ENCODE peak calls at places on chromosomes 6 and 20, in eight cellular contexts. One of them, this sample, is unnamed.

GRCh38 chr6:118100763-118101162 is 193.7 kb downstream of the SLC35F1 start:
- DNase-seq in GM12892: no peak
- DNase-seq in A172: no peak
- DNase-seq in stimulated activated CD4-positive, alpha-beta T cell treated with anti-CD3 and anti-CD28 coated beads, Interleukin-2, amount 100 ng/mL, for 24 hours: no peak
- DNase-seq in testis: no peak
- DNase-seq in NCI-H2081: no peak
- DNase-seq in heart left ventricle: no peak
- DNase-seq in EH: peak
- DNase-seq in this sample: no peak

GRCh38 chr6:166307981-166308768 is at the start of gene PRR18:
- DNase-seq in testis: no peak
- DNase-seq in GM12892: no peak
- DNase-seq in stimulated activated CD4-positive, alpha-beta T cell treated with anti-CD3 and anti-CD28 coated beads, Interleukin-2, amount 100 ng/mL, for 24 hours: peak
- DNase-seq in heart left ventricle: no peak
- DNase-seq in NCI-H2081: no peak
- DNase-seq in A172: no peak
- DNase-seq in EH: no peak
- DNase-seq in this sample: peak

GRCh38 chr20:53838311-53838873 is 232.0 kb downstream of the BCAS1 start:
- DNase-seq in testis: no peak
- DNase-seq in stimulated activated CD4-positive, alpha-beta T cell treated with anti-CD3 and anti-CD28 coated beads, Interleukin-2, amount 100 ng/mL, for 24 hours: no peak
- DNase-seq in NCI-H2081: no peak
- DNase-seq in heart left ventricle: no peak
- DNase-seq in EH: no peak
- DNase-seq in GM12892: no peak
- DNase-seq in A172: no peak
- DNase-seq in this sample: no peak

GRCh38 chr6:44226368-44227137 is 3.2 kb downstream of the SLC29A1 start:
- DNase-seq in stimulated activated CD4-positive, alpha-beta T cell treated with anti-CD3 and anti-CD28 coated beads, Interleukin-2, amount 100 ng/mL, for 24 hours: no peak
- DNase-seq in heart left ventricle: peak
- DNase-seq in NCI-H2081: no peak
- DNase-seq in GM12892: no peak
- DNase-seq in testis: peak
- DNase-seq in A172: no peak
- DNase-seq in EH: no peak
- DNase-seq in this sample: no peak

GRCh38 chr6:150263765-150264415 is 104.9 kb upstream of the IYD start:
- DNase-seq in stimulated activated CD4-positive, alpha-beta T cell treated with anti-CD3 and anti-CD28 coated beads, Interleukin-2, amount 100 ng/mL, for 24 hours: peak
- DNase-seq in A172: no peak
- DNase-seq in GM12892: no peak
- DNase-seq in NCI-H2081: no peak
- DNase-seq in heart left ventricle: no peak
- DNase-seq in EH: no peak
- DNase-seq in testis: no peak
- DNase-seq in this sample: no peak

GRCh38 chr20:37095108-37095608 is 639 bp downstream of the RBL1 start:
- DNase-seq in GM12892: peak
- DNase-seq in A172: peak
- DNase-seq in testis: no peak
- DNase-seq in EH: peak
- DNase-seq in NCI-H2081: peak
- DNase-seq in stimulated activated CD4-positive, alpha-beta T cell treated with anti-CD3 and anti-CD28 coated beads, Interleukin-2, amount 100 ng/mL, for 24 hours: peak
- DNase-seq in heart left ventricle: no peak
- DNase-seq in this sample: peak

GRCh38 chr20:42018979-42019378 is 400.8 kb upstream of the CHD6 start:
- DNase-seq in GM12892: no peak
- DNase-seq in testis: peak
- DNase-seq in A172: no peak
- DNase-seq in NCI-H2081: no peak
- DNase-seq in stimulated activated CD4-positive, alpha-beta T cell treated with anti-CD3 and anti-CD28 coated beads, Interleukin-2, amount 100 ng/mL, for 24 hours: no peak
- DNase-seq in heart left ventricle: no peak
- DNase-seq in EH: no peak
- DNase-seq in this sample: peak

GRCh38 chr20:45874576-45874975 is 6.5 kb upstream of the ZSWIM1 start:
- DNase-seq in EH: no peak
- DNase-seq in NCI-H2081: no peak
- DNase-seq in GM12892: no peak
- DNase-seq in testis: no peak
- DNase-seq in heart left ventricle: no peak
- DNase-seq in stimulated activated CD4-positive, alpha-beta T cell treated with anti-CD3 and anti-CD28 coated beads, Interleukin-2, amount 100 ng/mL, for 24 hours: no peak
- DNase-seq in A172: no peak
- DNase-seq in this sample: no peak

GRCh38 chr20:3318226-3318884 is 79.4 kb upstream of the SLC4A11 start:
- DNase-seq in stimulated activated CD4-positive, alpha-beta T cell treated with anti-CD3 and anti-CD28 coated beads, Interleukin-2, amount 100 ng/mL, for 24 hours: no peak
- DNase-seq in NCI-H2081: no peak
- DNase-seq in EH: peak
- DNase-seq in A172: no peak
- DNase-seq in testis: no peak
- DNase-seq in GM12892: no peak
- DNase-seq in heart left ventricle: no peak
- DNase-seq in this sample: no peak

GRCh38 chr6:165389534-165389933 is 80.1 kb upstream of the C6orf118 start:
- DNase-seq in GM12892: no peak
- DNase-seq in stimulated activated CD4-positive, alpha-beta T cell treated with anti-CD3 and anti-CD28 coated beads, Interleukin-2, amount 100 ng/mL, for 24 hours: no peak
- DNase-seq in testis: no peak
- DNase-seq in heart left ventricle: no peak
- DNase-seq in EH: no peak
- DNase-seq in A172: no peak
- DNase-seq in NCI-H2081: no peak
- DNase-seq in this sample: no peak

GRCh38 chr6:155832596-155832995 is 377.0 kb upstream of the NOX3 start:
- DNase-seq in GM12892: no peak
- DNase-seq in A172: peak
- DNase-seq in stimulated activated CD4-positive, alpha-beta T cell treated with anti-CD3 and anti-CD28 coated beads, Interleukin-2, amount 100 ng/mL, for 24 hours: no peak
- DNase-seq in EH: peak
- DNase-seq in heart left ventricle: no peak
- DNase-seq in testis: no peak
- DNase-seq in NCI-H2081: no peak
- DNase-seq in this sample: no peak

GRCh38 chr6:22521035-22521434 is 48.3 kb upstream of the HDGFL1 start:
- DNase-seq in EH: no peak
- DNase-seq in stimulated activated CD4-positive, alpha-beta T cell treated with anti-CD3 and anti-CD28 coated beads, Interleukin-2, amount 100 ng/mL, for 24 hours: no peak
- DNase-seq in NCI-H2081: no peak
- DNase-seq in A172: no peak
- DNase-seq in heart left ventricle: no peak
- DNase-seq in testis: no peak
- DNase-seq in GM12892: no peak
- DNase-seq in this sample: no peak

GRCh38 chr6:12530345-12530744 is 186.2 kb upstream of the PHACTR1 start:
- DNase-seq in EH: no peak
- DNase-seq in GM12892: no peak
- DNase-seq in A172: no peak
- DNase-seq in testis: no peak
- DNase-seq in heart left ventricle: no peak
- DNase-seq in NCI-H2081: no peak
- DNase-seq in stimulated activated CD4-positive, alpha-beta T cell treated with anti-CD3 and anti-CD28 coated beads, Interleukin-2, amount 100 ng/mL, for 24 hours: no peak
- DNase-seq in this sample: no peak

GRCh38 chr20:47318596-47319516 is 37.6 kb downstream of the ZMYND8 start:
- DNase-seq in stimulated activated CD4-positive, alpha-beta T cell treated with anti-CD3 and anti-CD28 coated beads, Interleukin-2, amount 100 ng/mL, for 24 hours: no peak
- DNase-seq in NCI-H2081: no peak
- DNase-seq in testis: peak
- DNase-seq in EH: peak
- DNase-seq in heart left ventricle: peak
- DNase-seq in A172: peak
- DNase-seq in GM12892: no peak
- DNase-seq in this sample: no peak

GRCh38 chr6:64023693-64024092 is 388.1 kb downstream of the PHF3 start:
- DNase-seq in GM12892: no peak
- DNase-seq in stimulated activated CD4-positive, alpha-beta T cell treated with anti-CD3 and anti-CD28 coated beads, Interleukin-2, amount 100 ng/mL, for 24 hours: no peak
- DNase-seq in heart left ventricle: no peak
- DNase-seq in testis: no peak
- DNase-seq in A172: no peak
- DNase-seq in NCI-H2081: no peak
- DNase-seq in EH: no peak
- DNase-seq in this sample: no peak

GRCh38 chr20:57183457-57184009 is 82.9 kb downstream of the BMP7 start:
- DNase-seq in EH: no peak
- DNase-seq in A172: no peak
- DNase-seq in heart left ventricle: no peak
- DNase-seq in stimulated activated CD4-positive, alpha-beta T cell treated with anti-CD3 and anti-CD28 coated beads, Interleukin-2, amount 100 ng/mL, for 24 hours: no peak
- DNase-seq in NCI-H2081: no peak
- DNase-seq in GM12892: no peak
- DNase-seq in testis: no peak
- DNase-seq in this sample: no peak

GRCh38 chr6:158448856-158449255 is 111.0 kb upstream of the TMEM181 start:
- DNase-seq in GM12892: no peak
- DNase-seq in stimulated activated CD4-positive, alpha-beta T cell treated with anti-CD3 and anti-CD28 coated beads, Interleukin-2, amount 100 ng/mL, for 24 hours: no peak
- DNase-seq in testis: no peak
- DNase-seq in heart left ventricle: no peak
- DNase-seq in EH: no peak
- DNase-seq in A172: no peak
- DNase-seq in NCI-H2081: no peak
- DNase-seq in this sample: no peak

GRCh38 chr6:28940294-28940858 is 16.6 kb upstream of the TRIM27 start:
- DNase-seq in testis: peak
- DNase-seq in NCI-H2081: peak
- DNase-seq in EH: peak
- DNase-seq in heart left ventricle: peak
- DNase-seq in stimulated activated CD4-positive, alpha-beta T cell treated with anti-CD3 and anti-CD28 coated beads, Interleukin-2, amount 100 ng/mL, for 24 hours: peak
- DNase-seq in A172: peak
- DNase-seq in GM12892: no peak
- DNase-seq in this sample: peak

GRCh38 chr20:24633026-24633425 is 163.6 kb downstream of the SYNDIG1 start:
- DNase-seq in heart left ventricle: no peak
- DNase-seq in EH: peak
- DNase-seq in stimulated activated CD4-positive, alpha-beta T cell treated with anti-CD3 and anti-CD28 coated beads, Interleukin-2, amount 100 ng/mL, for 24 hours: no peak
- DNase-seq in testis: no peak
- DNase-seq in A172: no peak
- DNase-seq in NCI-H2081: no peak
- DNase-seq in GM12892: no peak
- DNase-seq in this sample: no peak

This sample was measured in NCI-H82.